ENCODE peak calls at places on chromosomes 13 and 19, in six cellular contexts. H is Peyer's patch, X is WERI-Rb-1, S is MM.1S, W is cardiac muscle cell, D is heart left ventricle. L is an unnamed sample. For H3K27me3, the result is how much of the 10 kb centered on the place peaks cover.

GRCh38 chr19:42301646-42302204 is at the start of gene PRR19:
- DNase-seq in D (no peak), S (no peak), H (no peak), W (no peak), X (no peak), L (peak)

GRCh38 chr13:29583073-29583785 is 12.3 kb downstream of the SLC7A1 start:
- DNase-seq in H (no peak), S (no peak), X (no peak), D (no peak), W (no peak), L (no peak)

GRCh38 chr13:94947965-94948371 is 235.6 kb upstream of the SOX21 start:
- DNase-seq in X (no peak), H (no peak), W (no peak), S (no peak), D (no peak), L (no peak)

GRCh38 chr19:41427647-41428480 is 690 bp upstream of the B3GNT8 start:
- DNase-seq in W (peak), S (no peak), D (peak), X (no peak), H (peak), L (no peak)

GRCh38 chr13:94656766-94657165 is 55.1 kb downstream of the GPR180 start:
- DNase-seq in S (peak), D (no peak), X (no peak), H (no peak), W (no peak), L (no peak)

GRCh38 chr19:41479757-41480191 is 36.8 kb downstream of the ERICH4 start:
- DNase-seq in S (no peak), W (no peak), H (no peak), X (no peak), D (peak), L (no peak)

GRCh38 chr13:71867101-71867814 is at the start of gene DACH1:
- DNase-seq in X (peak), S (peak), D (peak), H (peak), W (peak), L (peak)

GRCh38 chr13:113500530-113501265 is 10.2 kb upstream of the DCUN1D2 start:
- DNase-seq in S (no peak), H (no peak), D (peak), X (no peak), W (no peak), L (no peak)

GRCh38 chr19:974564-975257 is 9.4 kb upstream of the WDR18 start:
- DNase-seq in W (no peak), S (no peak), X (no peak), D (no peak), H (no peak), L (no peak)

GRCh38 chr13:46527237-46527636 is 25.7 kb upstream of the LRCH1 start:
- DNase-seq in H (no peak), W (peak), S (no peak), D (no peak), X (no peak), L (no peak)

GRCh38 chr19:1110809-1111640 is 7.2 kb downstream of the GPX4 start:
- DNase-seq in H (no peak), S (no peak), X (no peak), W (no peak), D (no peak), L (no peak)

GRCh38 chr13:52842440-52842839 is 6.0 kb downstream of the PCDH8 start:
- DNase-seq in W (no peak), S (no peak), D (no peak), X (no peak), H (no peak), L (no peak)

GRCh38 chr19:39411006-39411831 is 1.2 kb upstream of the PLEKHG2 start:
- DNase-seq in X (no peak), D (no peak), S (peak), H (peak), W (no peak), L (peak)

GRCh38 chr13:100341327-100341726 is 247.3 kb downstream of the GGACT start:
- DNase-seq in D (no peak), W (no peak), S (no peak), X (no peak), H (no peak), L (no peak)

GRCh38 chr13:60138674-60139073 is 25.1 kb downstream of the DIAPH3 start:
- DNase-seq in W (no peak), S (no peak), D (no peak), H (no peak), X (no peak), L (no peak)

GRCh38 chr13:35765387-35765786 is 288.9 kb upstream of the MAB21L1 start:
- DNase-seq in D (no peak), X (peak), H (no peak), W (no peak), S (no peak), L (no peak)

GRCh38 chr19:49129238-49129583 is 9.9 kb downstream of the PPFIA3 start:
- DNase-seq in X (no peak), W (peak), H (no peak), D (no peak), S (no peak), L (no peak)

GRCh38 chr19:48393559-48394330 is at the start of gene GRIN2D:
- DNase-seq in D (no peak), H (peak), S (no peak), W (peak), X (peak), L (no peak)

GRCh38 chr13:19845758-19846157 is 17.7 kb downstream of the ZMYM5 start:
- DNase-seq in X (no peak), S (no peak), H (no peak), D (no peak), W (no peak), L (no peak)

GRCh38 chr19:38079926-38080380 is 144.1 kb downstream of the DPF1 start:
- DNase-seq in X (no peak), S (peak), H (no peak), D (no peak), W (no peak), L (no peak)

GRCh38 chr13:26695891-26696311 is 64.7 kb downstream of the GPR12 start:
- DNase-seq in D (no peak), S (no peak), H (no peak), X (peak), W (no peak), L (no peak)

GRCh38 chr13:40653558-40654318 is 12.7 kb downstream of the FOXO1 start:
- DNase-seq in W (no peak), D (no peak), S (no peak), H (no peak), X (no peak), L (no peak)

GRCh38 chr13:93226623-93227279 is at the start of gene GPC6:
- DNase-seq in S (peak), W (peak), X (peak), D (no peak), H (no peak), L (peak)
- H3K27me3 ChIP-seq in S (under half), W (under half), X (under half), D (under half), H (under half), L (under half)

DNA sequence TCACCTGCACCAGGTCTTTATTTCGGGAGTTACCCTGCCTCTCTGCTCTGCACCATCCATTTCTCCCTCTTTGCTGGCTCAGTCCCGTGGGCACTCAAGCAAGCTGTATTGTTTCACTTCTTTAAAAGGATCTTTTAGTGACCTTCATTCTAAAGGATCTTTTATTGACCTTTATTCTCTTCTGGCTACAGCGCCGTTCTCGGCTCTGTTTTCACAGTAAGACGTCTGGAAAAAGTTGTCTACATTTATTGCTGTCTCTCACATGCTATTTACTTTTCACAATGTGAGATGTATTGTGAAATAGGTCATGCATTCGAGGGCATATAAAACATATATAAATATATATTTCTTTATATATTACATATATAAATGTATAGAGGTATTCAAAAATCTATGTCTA is 35.6 kb upstream of the ARGLU1 start:
- DNase-seq in D (no peak), X (no peak), H (no peak), W (no peak), S (no peak), L (no peak)
- H3K27ac ChIP-seq in D (no peak), X (no peak), H (no peak), W (no peak), S (no peak), L (no peak)

DNA sequence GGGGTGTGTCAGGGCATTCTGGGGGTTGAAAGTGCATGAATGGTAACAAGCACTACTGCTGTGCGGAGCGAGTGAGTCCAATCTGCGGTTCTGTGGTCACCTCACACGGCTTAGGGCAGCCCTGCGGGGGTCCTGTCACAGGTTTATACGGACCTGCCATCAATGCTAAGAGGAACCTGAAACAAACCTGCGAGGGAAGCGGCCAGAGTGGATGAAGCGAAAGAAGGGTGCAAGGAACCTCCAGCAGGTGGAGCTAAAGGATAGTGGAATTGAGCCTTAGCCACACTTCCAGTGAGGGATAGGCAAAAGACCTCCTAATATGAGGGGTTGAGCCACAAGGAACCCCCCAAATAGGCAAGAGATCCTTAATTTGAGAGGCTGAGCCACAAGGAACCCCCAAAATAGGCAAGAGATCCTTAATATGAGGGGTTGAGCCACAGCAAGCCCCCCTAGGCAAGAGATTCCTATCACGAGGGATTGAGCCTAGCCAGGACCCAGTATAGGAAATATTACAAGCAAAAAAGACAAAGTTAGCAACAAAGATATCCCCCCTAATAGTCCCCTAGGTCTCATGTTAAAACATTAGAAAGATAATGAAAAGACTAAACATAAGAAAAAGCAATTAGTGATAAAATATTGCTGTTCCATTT is 6.3 kb upstream of the ZNF69 start:
- DNase-seq in D (peak), X (peak), H (peak), W (peak), S (peak), L (peak)
- TF ChIP-seq CTCF in D (peak), X (peak), H (peak), W (peak), S (peak), L (peak)

DNA sequence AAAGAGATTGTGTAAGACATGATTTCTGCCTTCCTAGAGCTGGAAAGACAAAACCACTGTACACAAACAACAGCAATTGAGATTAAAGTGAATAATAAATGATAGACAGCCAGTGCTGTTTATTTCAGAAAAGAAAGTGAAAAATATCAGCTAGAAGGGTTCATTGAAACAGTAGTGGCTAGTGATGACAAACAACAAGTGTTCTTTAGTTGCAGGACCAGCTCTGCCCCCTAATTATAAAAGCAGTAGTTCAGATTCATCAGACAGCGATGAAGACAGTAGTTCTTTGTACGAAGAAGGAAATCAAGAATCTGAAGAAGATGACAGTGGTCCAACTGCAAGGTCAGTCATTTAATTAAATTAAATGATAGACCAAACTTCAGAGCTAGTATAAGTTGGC is 14.8 kb downstream of the GPALPP1 start:
- DNase-seq in H (no peak), S (no peak), D (no peak), X (no peak), W (no peak), L (no peak)
- H3K27me3 ChIP-seq in H (under half), S (under half), D (under half), X (under half), W (under half), L (under half)

GRCh38 chr19:13817018-13817614 is 21.9 kb downstream of the ZSWIM4 start:
- DNase-seq in X (no peak), S (peak), H (peak), W (peak), D (no peak), L (no peak)
- H3K27ac ChIP-seq in X (no peak), S (peak), H (no peak), W (no peak), D (no peak), L (no peak)

DNA sequence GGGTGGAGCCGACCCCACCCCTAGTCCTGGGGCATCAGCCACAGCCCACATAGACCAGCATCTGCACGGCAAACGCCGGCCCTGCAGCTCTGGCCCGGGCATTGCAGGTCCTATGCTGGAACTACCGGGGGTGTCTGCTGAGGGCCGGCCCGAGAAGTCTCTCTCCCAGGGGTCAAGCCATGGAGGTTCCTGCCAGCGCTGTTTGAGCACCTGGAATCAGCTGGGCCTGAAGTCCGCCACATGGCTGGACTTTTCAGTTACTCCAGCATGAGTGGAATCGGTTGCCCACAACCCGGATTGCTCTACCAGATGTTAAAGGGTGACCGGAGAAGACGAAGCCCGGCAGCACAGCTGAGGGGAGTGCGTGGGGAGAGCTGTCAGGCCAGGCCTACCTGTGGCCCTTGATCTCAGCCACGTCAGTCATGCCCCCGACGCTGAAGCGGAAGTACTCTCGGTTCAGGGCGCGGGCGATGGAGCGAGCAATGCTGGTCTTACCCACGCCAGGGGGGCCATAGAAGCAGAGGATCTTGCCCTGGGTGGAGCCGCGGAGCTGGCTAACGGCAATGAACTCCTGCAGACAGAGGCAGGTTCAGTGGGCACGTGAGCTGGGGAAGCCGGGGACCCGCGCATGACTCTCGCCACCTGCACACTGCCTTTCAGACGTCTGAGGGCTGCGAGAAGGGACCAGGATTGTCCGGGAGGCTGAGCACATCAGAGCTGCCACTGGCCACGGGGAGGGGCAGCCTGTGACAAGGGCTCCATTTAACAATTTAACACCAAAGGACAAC is 8.7 kb downstream of the RPL36 start:
- DNase-seq in W (no peak), S (no peak), H (no peak), D (no peak), X (no peak), L (no peak)
- TF ChIP-seq CTCF in W (no peak), S (no peak), H (no peak), D (no peak), X (no peak), L (no peak)